ENCODE peak calls at places on chromosome 6, in nine cellular contexts. J is fibroblast of lung; G is NCI-H446; L is GM23338; I is CD8-positive, alpha-beta memory T cell; F is stimulated activated CD4-positive, alpha-beta T cell treated with anti-CD3 and anti-CD28 coated beads, Interleukin-4, amount 100 ng/mL, for 1 hour; H is caudate nucleus; Y is H54; Z is MV-4-11. M is an unnamed sample.

GRCh38 chr6:42411431-42411830 is 40.3 kb downstream of the TRERF1 start:
- DNase-seq in J (no peak), G (no peak), I (no peak), Y (no peak), Z (peak), L (no peak), F (no peak), H (no peak), M (no peak)

GRCh38 chr6:170132011-170132521 is 158.8 kb downstream of the DLL1 start:
- DNase-seq in Y (no peak), J (no peak), I (no peak), L (no peak), F (no peak), H (no peak), G (no peak), Z (no peak), M (no peak)

GRCh38 chr6:43107344-43108062 is 31.4 kb downstream of the PTK7 start:
- DNase-seq in Z (no peak), F (no peak), J (no peak), L (no peak), Y (no peak), H (no peak), I (no peak), G (no peak), M (no peak)

GRCh38 chr6:28383235-28384142 is 16.1 kb downstream of the ZSCAN12 start:
- DNase-seq in Y (peak), I (no peak), G (no peak), H (peak), Z (no peak), J (peak), L (peak), F (peak), M (peak)

GRCh38 chr6:30730611-30731435 is 10.7 kb downstream of the TUBB start:
- DNase-seq in H (peak), F (peak), G (no peak), I (peak), J (peak), L (peak), Z (peak), Y (no peak), M (peak)

GRCh38 chr6:106155219-106155830 is 69.2 kb downstream of the PRDM1 start:
- DNase-seq in H (no peak), L (no peak), Z (peak), G (no peak), J (no peak), I (no peak), Y (no peak), F (no peak), M (no peak)

GRCh38 chr6:156794963-156795362 is 17.8 kb downstream of the ARID1B start:
- DNase-seq in G (no peak), F (no peak), J (no peak), Z (no peak), Y (no peak), H (no peak), L (no peak), I (peak), M (no peak)

GRCh38 chr6:106574729-106575458 is 54.4 kb downstream of the RTN4IP1 start:
- DNase-seq in Z (peak), H (no peak), G (no peak), I (no peak), J (peak), F (no peak), Y (peak), L (no peak), M (no peak)

GRCh38 chr6:78243519-78243918 is 590.7 kb downstream of the MEI4 start:
- DNase-seq in Y (no peak), J (peak), F (no peak), H (no peak), I (no peak), L (no peak), Z (no peak), G (no peak), M (no peak)

GRCh38 chr6:135192256-135193174 is 11.4 kb downstream of the MYB start:
- DNase-seq in F (no peak), L (peak), Y (no peak), H (no peak), I (no peak), Z (peak), G (no peak), J (no peak), M (no peak)

GRCh38 chr6:11151488-11151887 is 40.0 kb upstream of the ERVFRD-1 start:
- DNase-seq in G (no peak), H (no peak), Z (no peak), I (no peak), J (no peak), L (no peak), Y (no peak), F (no peak), M (no peak)

GRCh38 chr6:8494730-8495129 is 59.4 kb upstream of the SLC35B3 start:
- DNase-seq in Z (peak), I (no peak), G (no peak), Y (no peak), F (no peak), J (no peak), L (no peak), H (no peak), M (no peak)

GRCh38 chr6:24788031-24788665 is 10.6 kb downstream of the ARMH2 start:
- DNase-seq in G (no peak), L (no peak), Z (no peak), Y (no peak), H (no peak), J (peak), F (no peak), I (no peak), M (no peak)

GRCh38 chr6:42200035-42200434 is 5.3 kb upstream of the GUCA1B start:
- DNase-seq in Z (no peak), L (no peak), I (no peak), G (no peak), H (no peak), Y (peak), F (no peak), J (peak), M (no peak)

GRCh38 chr6:17057322-17057721 is 44.5 kb upstream of the STMND1 start:
- DNase-seq in H (no peak), F (no peak), G (no peak), L (no peak), I (no peak), Y (no peak), J (peak), Z (no peak), M (no peak)

GRCh38 chr6:42505377-42505702 is 53.6 kb upstream of the TRERF1 start:
- DNase-seq in F (no peak), Y (peak), G (no peak), I (no peak), J (peak), Z (peak), L (no peak), H (no peak), M (no peak)

GRCh38 chr6:6878921-6879585 is 228.7 kb upstream of the RREB1 start:
- DNase-seq in L (no peak), J (peak), F (no peak), H (no peak), I (no peak), Y (no peak), Z (no peak), G (no peak), M (no peak)

GRCh38 chr6:11262231-11262630 is 29.8 kb upstream of the NEDD9 start:
- DNase-seq in L (no peak), H (no peak), Y (no peak), Z (no peak), F (no peak), I (no peak), G (no peak), J (peak), M (no peak)

GRCh38 chr6:3798211-3798909 is 46.8 kb upstream of the PXDC1 start:
- DNase-seq in J (peak), G (no peak), Y (no peak), F (no peak), Z (no peak), H (no peak), I (no peak), L (no peak), M (no peak)

GRCh38 chr6:48144024-48144423 is 33.0 kb upstream of the PTCHD4 start:
- DNase-seq in Y (no peak), L (no peak), I (no peak), H (no peak), F (no peak), G (no peak), Z (no peak), J (peak), M (no peak)

GRCh38 chr6:134058622-134059366 is 6.4 kb upstream of the SLC2A12 start:
- DNase-seq in F (no peak), H (no peak), Y (no peak), G (no peak), L (no peak), I (no peak), Z (no peak), J (peak), M (no peak)

GRCh38 chr6:4189249-4189648 is 53.9 kb upstream of the ECI2 start:
- DNase-seq in H (no peak), Y (no peak), L (no peak), I (no peak), F (no peak), J (no peak), Z (no peak), G (no peak), M (no peak)

GRCh38 chr6:12760911-12761310 is 44.3 kb downstream of the PHACTR1 start:
- DNase-seq in J (peak), I (no peak), Z (no peak), H (no peak), G (no peak), F (no peak), L (no peak), Y (no peak), M (no peak)

GRCh38 chr6:139595183-139595582 is 220.7 kb upstream of the CITED2 start:
- DNase-seq in J (peak), H (no peak), Z (no peak), Y (no peak), L (no peak), F (no peak), G (no peak), I (no peak), M (no peak)

GRCh38 chr6:158002951-158003853 is 21.5 kb downstream of the SYNJ2 start:
- DNase-seq in I (no peak), Z (peak), H (no peak), J (peak), Y (no peak), L (no peak), F (no peak), G (no peak), M (no peak)

GRCh38 chr6:35804996-35805736 is at the start of gene LHFPL5:
- DNase-seq in F (peak), H (peak), L (peak), Y (no peak), G (no peak), Z (no peak), J (peak), I (peak), M (peak)

GRCh38 chr6:157527471-157527907 is 146.5 kb downstream of the ZDHHC14 start:
- DNase-seq in I (no peak), F (no peak), G (no peak), L (no peak), Y (no peak), Z (peak), J (no peak), H (no peak), M (peak)

GRCh38 chr6:122184260-122184934 is 215.1 kb upstream of the HSF2 start:
- DNase-seq in G (no peak), Y (no peak), F (no peak), J (peak), H (no peak), Z (no peak), L (no peak), I (no peak), M (no peak)